ENCODE peak calls at places on chromosomes 11 and 22, in six cellular contexts. N is IMR-90, M is trophoblast cell, U is H1, F is neuronal stem cell, O is mesenchymal stem cell. I is an unnamed sample.

GRCh38 chr11:60206616-60207015 is 23.7 kb upstream of the MS4A6A start:
- DNase-seq in N (no peak), M (no peak), U (no peak), F (no peak), O (no peak), I (no peak)

GRCh38 chr22:22974795-22975580 is 87.4 kb downstream of the IGLL5 start:
- DNase-seq in N (no peak), M (no peak), U (no peak), F (no peak), O (no peak), I (no peak)

GRCh38 chr22:46736705-46737104 is 1.3 kb downstream of the CERK start:
- DNase-seq in N (no peak), M (no peak), U (no peak), F (no peak), O (no peak), I (no peak)

GRCh38 chr11:68643576-68643975 is 40.8 kb upstream of the GAL start:
- DNase-seq in N (peak; percentile 21), M (peak; percentile 29), U (no peak), F (no peak), O (no peak), I (no peak)

GRCh38 chr11:124863137-124863825 is 2.0 kb upstream of the ROBO3 start:
- DNase-seq in N (peak; percentile 35), M (peak; percentile 51), U (peak; percentile 58), F (no peak), O (peak; percentile 43), I (peak; percentile 64)

GRCh38 chr11:57476883-57477506 is 16.7 kb downstream of the RTN4RL2 start:
- DNase-seq in N (peak; percentile 17), M (peak; percentile 33), U (peak; percentile 68), F (no peak), O (peak; percentile 36), I (peak; percentile 64)

GRCh38 chr11:101129203-101129943 is at the start of gene PGR:
- DNase-seq in N (no peak), M (peak; percentile 22), U (peak; percentile 55), F (peak; percentile 17), O (peak; percentile 4), I (peak; percentile 49)

GRCh38 chr11:76161261-76161961 is 44.9 kb downstream of the WNT11 start:
- DNase-seq in N (no peak), M (no peak), U (no peak), F (no peak), O (no peak), I (no peak)

GRCh38 chr11:117932426-117932825 is 3.2 kb upstream of the TMPRSS13 start:
- DNase-seq in N (no peak), M (no peak), U (no peak), F (no peak), O (no peak), I (peak; percentile 15)

GRCh38 chr11:73218106-73218829 is at the start of gene P2RY2:
- DNase-seq in N (no peak), M (peak; percentile 85), U (peak; percentile 91), F (peak; percentile 67), O (peak; percentile 41), I (peak; percentile 81)

GRCh38 chr11:111299111-111300026 is 1.0 kb downstream of the POU2AF3 start:
- DNase-seq in N (peak; percentile 23), M (peak; percentile 33), U (peak; percentile 83), F (peak; percentile 52), O (peak; percentile 52), I (peak; percentile 66)

GRCh38 chr22:47177334-47177815 is 414.9 kb downstream of the TBC1D22A start:
- DNase-seq in N (no peak), M (no peak), U (no peak), F (no peak), O (no peak), I (peak; percentile 11)

GRCh38 chr11:124759268-124760204 is 2.6 kb downstream of the ESAM start:
- DNase-seq in N (no peak), M (no peak), U (peak; percentile 72), F (no peak), O (no peak), I (peak; percentile 49)

GRCh38 chr11:94675788-94676187 is 92.4 kb upstream of the AMOTL1 start:
- DNase-seq in N (peak; percentile 4), M (no peak), U (no peak), F (no peak), O (no peak), I (no peak)

GRCh38 chr11:69153661-69154060 is 2.1 kb upstream of the SMIM38 start:
- DNase-seq in N (peak; percentile 63), M (no peak), U (no peak), F (no peak), O (no peak), I (no peak)

GRCh38 chr11:2367266-2368160 is 9.6 kb upstream of the CD81 start:
- DNase-seq in N (no peak), M (no peak), U (no peak), F (no peak), O (no peak), I (no peak)

GRCh38 chr22:45185718-45186511 is 22.2 kb downstream of the NUP50 start:
- DNase-seq in N (no peak), M (no peak), U (no peak), F (no peak), O (no peak), I (no peak)

GRCh38 chr22:28771195-28771791 is 1.2 kb upstream of the CCDC117 start:
- DNase-seq in N (no peak), M (no peak), U (no peak), F (no peak), O (no peak), I (no peak)

GRCh38 chr22:36331306-36331911 is 56.4 kb downstream of the MYH9 start:
- DNase-seq in N (peak; percentile 98), M (peak; percentile 97), U (no peak), F (no peak), O (peak; percentile 97), I (peak; percentile 91)

GRCh38 chr11:121688860-121689614 is 236.3 kb upstream of the SORL1-AS1 start:
- DNase-seq in N (no peak), M (peak; percentile 2), U (no peak), F (no peak), O (no peak), I (peak; percentile 52)

GRCh38 chr11:130599073-130599654 is 150.7 kb downstream of the ADAMTS15 start:
- DNase-seq in N (peak; percentile 50), M (no peak), U (peak; percentile 42), F (no peak), O (peak; percentile 43), I (no peak)
- H4K91ac ChIP-seq in N (no peak overlapping the region), M (no peak overlapping the region), U (no peak overlapping the region), F (no peak overlapping the region), O (peak overlapping the region; percentile 43), I (no peak overlapping the region)

GRCh38 chr11:67240575-67241389 is 25.5 kb upstream of the GRK2 start:
- DNase-seq in N (peak; percentile 75), M (peak; percentile 72), U (no peak), F (no peak), O (peak; percentile 93), I (peak; percentile 44)
- H2AK5ac ChIP-seq in N (peak overlapping the region; percentile 94), M (peak overlapping the region; percentile 27), U (peak overlapping the region; percentile 41), F (no peak overlapping the region), O (no peak overlapping the region), I (peak overlapping the region; percentile 43)

DNA sequence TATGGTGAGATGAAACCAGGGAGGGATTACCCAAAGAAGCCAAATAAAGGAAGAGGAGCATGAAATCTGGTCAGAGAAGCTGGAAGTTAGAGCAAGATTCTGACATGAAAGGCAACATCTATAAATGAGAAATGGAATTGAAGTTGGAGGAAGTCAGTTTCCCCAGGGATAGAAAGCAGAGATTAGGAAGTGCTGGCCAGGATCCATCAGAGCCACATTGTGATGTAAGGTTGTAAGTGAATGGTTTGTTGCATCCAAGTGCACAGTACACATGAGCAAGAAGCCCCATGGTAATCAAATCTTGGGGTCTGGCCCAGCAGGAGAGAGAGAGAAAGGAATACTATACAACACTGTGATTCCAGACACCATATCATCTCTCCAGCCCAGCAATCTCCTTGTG is 6.6 kb upstream of the NLRP10 start:
- DNase-seq in N (no peak), M (no peak), U (no peak), F (no peak), O (no peak), I (no peak)
- H4K91ac ChIP-seq in N (peak overlapping the region; percentile 45), M (no peak overlapping the region), U (no peak overlapping the region), F (no peak overlapping the region), O (no peak overlapping the region), I (no peak overlapping the region)

DNA sequence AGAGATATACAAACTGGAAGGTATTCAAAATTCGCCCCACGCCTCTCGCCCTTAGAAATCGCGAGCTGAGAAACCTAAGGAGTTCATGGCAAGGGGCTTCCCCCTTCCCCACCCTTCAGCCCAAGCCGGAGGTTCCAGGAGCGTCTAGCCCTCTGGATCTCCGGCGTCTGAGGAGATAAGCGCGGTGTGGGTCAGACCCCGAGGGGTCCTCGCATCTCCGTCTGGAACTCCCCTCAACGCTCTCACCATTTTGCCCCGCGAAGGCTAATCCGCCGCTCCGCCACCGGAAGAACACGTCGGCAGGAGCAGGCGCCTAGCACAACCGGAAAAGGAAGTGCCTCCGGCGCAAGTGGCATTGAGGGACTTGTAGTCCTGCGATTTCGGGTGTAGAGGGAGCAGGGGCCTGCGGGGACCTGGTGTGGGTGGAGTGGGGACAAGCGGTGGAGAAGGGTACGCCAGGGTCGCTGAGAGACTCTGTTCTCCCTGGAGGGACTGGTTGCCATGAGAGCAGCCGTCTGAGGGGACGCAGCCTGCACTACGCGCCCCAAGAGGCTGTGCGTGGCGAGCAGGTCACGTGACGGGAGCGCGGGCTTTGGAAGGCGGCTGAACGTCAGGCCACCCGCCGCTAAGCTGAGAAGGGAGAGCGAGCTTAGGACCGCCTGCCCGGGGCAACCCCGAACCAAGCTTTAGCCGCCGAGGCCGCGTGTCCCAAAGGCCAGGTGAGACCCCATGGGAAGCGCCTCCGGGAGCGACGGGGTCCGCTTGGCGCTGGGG is at the start of the genes FEN1 and TMEM258:
- DNase-seq in N (peak; percentile 94), M (peak; percentile 94), U (peak; percentile 95), F (peak; percentile 89), O (peak; percentile 96), I (peak; percentile 93)
- H2AK5ac ChIP-seq in N (peak within 1 kb of the TSS; percentile 87), M (peak within 1 kb of the TSS; percentile 93), U (no peak within 1 kb of the TSS), F (peak within 1 kb of the TSS; percentile 33), O (no peak within 1 kb of the TSS), I (no peak within 1 kb of the TSS)

GRCh38 chr11:62264004-62264403 is 6.0 kb upstream of the SCGB2A2 start:
- DNase-seq in N (peak; percentile 7), M (no peak), U (no peak), F (no peak), O (no peak), I (no peak)
- H4K91ac ChIP-seq in N (no peak overlapping the region), M (no peak overlapping the region), U (no peak overlapping the region), F (no peak overlapping the region), O (no peak overlapping the region), I (no peak overlapping the region)

GRCh38 chr11:127103586-127104388 is 103.2 kb upstream of the KIRREL3 start:
- DNase-seq in N (no peak), M (no peak), U (no peak), F (no peak), O (no peak), I (no peak)
- H2AK5ac ChIP-seq in N (no peak overlapping the region), M (no peak overlapping the region), U (no peak overlapping the region), F (no peak overlapping the region), O (no peak overlapping the region), I (no peak overlapping the region)

I was measured in H9.